ENCODE peak calls at places on chromosomes 2 and 18, in seven cellular contexts. A is mesendoderm, T is mesenchymal stem cell, P is neuronal stem cell, Q is IMR-90, X is H1, I is trophoblast cell. V is an unnamed sample.

GRCh38 chr2:237189799-237190198 is 104.1 kb downstream of the COPS8 start:
- DNase-seq in A (no peak), T (no peak), P (no peak), Q (no peak), X (no peak), I (no peak), V (no peak)

GRCh38 chr2:16094851-16095250 is 154.5 kb downstream of the MYCN start:
- DNase-seq in A (no peak), T (no peak), P (no peak), Q (no peak), X (no peak), I (no peak), V (no peak)

GRCh38 chr2:133862400-133862977 is 294.2 kb upstream of the NCKAP5 start:
- DNase-seq in A (no peak), T (no peak), P (no peak), Q (peak; percentile 67), X (peak; percentile 8), I (no peak), V (no peak)

GRCh38 chr2:189698020-189698887 is 23.8 kb downstream of the ANKAR start:
- DNase-seq in A (peak; percentile 89), T (peak; percentile 59), P (no peak), Q (peak; percentile 48), X (no peak), I (peak; percentile 30), V (peak; percentile 86)

GRCh38 chr2:181947273-181947672 is 38.4 kb upstream of the PPP1R1C start:
- DNase-seq in A (peak; percentile 22), T (no peak), P (no peak), Q (no peak), X (no peak), I (peak; percentile 38), V (no peak)

GRCh38 chr2:116148361-116148760 is 1666.1 kb upstream of the DDX18 start:
- DNase-seq in A (no peak), T (no peak), P (no peak), Q (no peak), X (no peak), I (no peak), V (no peak)

GRCh38 chr2:150588210-150588870 is 100.9 kb upstream of the RND3 start:
- DNase-seq in A (no peak), T (peak; percentile 42), P (no peak), Q (no peak), X (no peak), I (no peak), V (no peak)

GRCh38 chr18:58354051-58354450 is 274.8 kb downstream of the ALPK2 start:
- DNase-seq in A (no peak), T (no peak), P (no peak), Q (no peak), X (no peak), I (peak; percentile 74), V (no peak)

GRCh38 chr2:85802337-85803103 is 48.7 kb downstream of the ATOH8 start:
- DNase-seq in A (no peak), T (peak; percentile 64), P (no peak), Q (peak; percentile 93), X (no peak), I (no peak), V (no peak)

GRCh38 chr2:119548516-119549120 is 4.4 kb downstream of the CFAP221 start:
- DNase-seq in A (no peak), T (no peak), P (no peak), Q (no peak), X (no peak), I (no peak), V (no peak)

GRCh38 chr2:119545754-119546445 is 1.7 kb downstream of the CFAP221 start:
- DNase-seq in A (no peak), T (peak; percentile 27), P (no peak), Q (no peak), X (no peak), I (no peak), V (no peak)

GRCh38 chr2:119546446-119546765 is 2.2 kb downstream of the CFAP221 start:
- DNase-seq in A (peak; percentile 61), T (no peak), P (no peak), Q (no peak), X (no peak), I (no peak), V (no peak)

GRCh38 chr2:119544075-119545031 is at the start of gene CFAP221:
- DNase-seq in A (peak; percentile 89), T (peak; percentile 69), P (peak; percentile 85), Q (peak; percentile 28), X (peak; percentile 93), I (peak; percentile 74), V (peak; percentile 81)

GRCh38 chr2:119545076-119545475 is 827 bp downstream of the CFAP221 start:
- DNase-seq in A (no peak), T (peak; percentile 17), P (no peak), Q (no peak), X (no peak), I (no peak), V (no peak)
- H3K4me2 ChIP-seq in A (peak overlapping the region; percentile 18), T (peak overlapping the region; percentile 93), P (peak overlapping the region; percentile 81), Q (no peak overlapping the region), X (peak overlapping the region; percentile 72), I (peak overlapping the region; percentile 91), V (peak overlapping the region; percentile 54)

GRCh38 chr2:39741871-39742270 is 37.2 kb downstream of the THUMPD2 start:
- DNase-seq in A (no peak), T (no peak), P (no peak), Q (peak; percentile 21), X (no peak), I (no peak), V (no peak)
- H3K18ac ChIP-seq in A (no peak overlapping the region), T (no peak overlapping the region), P (no peak overlapping the region), Q (no peak overlapping the region), X (no peak overlapping the region), I (no peak overlapping the region), V (no peak overlapping the region)

GRCh38 chr2:171995586-171995985 is 4.2 kb upstream of the METAP1D start:
- DNase-seq in A (no peak), T (no peak), P (no peak), Q (peak; percentile 33), X (no peak), I (no peak), V (no peak)

GRCh38 chr2:171999125-171999524 is 628 bp upstream of the METAP1D start:
- DNase-seq in A (no peak), T (no peak), P (no peak), Q (no peak), X (no peak), I (no peak), V (no peak)

GRCh38 chr2:171996021-171996420 is 3.7 kb upstream of the METAP1D start:
- DNase-seq in A (no peak), T (no peak), P (no peak), Q (no peak), X (no peak), I (no peak), V (no peak)

GRCh38 chr2:172000696-172001361 is 1.1 kb downstream of the METAP1D start:
- DNase-seq in A (no peak), T (no peak), P (no peak), Q (no peak), X (no peak), I (no peak), V (no peak)

GRCh38 chr2:171999604-172000469 is at the start of gene METAP1D:
- DNase-seq in A (peak; percentile 95), T (peak; percentile 90), P (peak; percentile 89), Q (peak; percentile 88), X (peak; percentile 94), I (peak; percentile 95), V (peak; percentile 95)
- H3K4me2 ChIP-seq in A (peak within 1 kb of the TSS; percentile 78), T (peak within 1 kb of the TSS; percentile 87), P (peak within 1 kb of the TSS; percentile 91), Q (peak within 1 kb of the TSS; percentile 96), X (peak within 1 kb of the TSS; percentile 96), I (peak within 1 kb of the TSS; percentile 98), V (peak within 1 kb of the TSS; percentile 72)

GRCh38 chr2:70344195-70344594 is 42.3 kb upstream of the FAM136A start:
- DNase-seq in A (no peak), T (no peak), P (no peak), Q (peak; percentile 9), X (no peak), I (no peak), V (no peak)

GRCh38 chr2:70340921-70341765 is 39.3 kb upstream of the FAM136A start:
- DNase-seq in A (peak; percentile 78), T (peak; percentile 43), P (peak; percentile 66), Q (peak; percentile 26), X (peak; percentile 68), I (peak; percentile 23), V (peak; percentile 72)

GRCh38 chr2:70336552-70336951 is 34.7 kb upstream of the FAM136A start:
- DNase-seq in A (no peak), T (no peak), P (no peak), Q (no peak), X (no peak), I (no peak), V (no peak)

DNA sequence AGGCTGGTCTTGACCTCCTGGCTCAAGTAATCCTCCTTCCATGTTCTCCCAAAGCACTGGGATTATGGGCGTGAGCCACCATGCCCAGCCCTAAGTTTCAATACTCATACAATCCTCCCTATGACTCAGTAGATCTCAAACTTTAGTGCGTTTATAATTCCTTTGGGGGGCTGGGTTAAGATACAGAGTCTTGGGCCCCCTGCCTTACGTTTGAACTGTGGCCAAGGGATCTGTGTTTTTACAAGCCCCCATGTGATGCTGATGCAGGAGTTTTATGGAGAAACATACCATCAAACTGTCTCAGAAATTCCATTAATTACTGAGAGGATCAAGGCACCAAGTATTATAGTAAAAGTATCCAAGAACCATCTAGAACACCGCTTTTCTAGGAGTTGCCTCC is 38.2 kb upstream of the FAM136A start:
- DNase-seq in A (no peak), T (no peak), P (no peak), Q (no peak), X (no peak), I (no peak), V (no peak)
- H3K18ac ChIP-seq in A (no peak overlapping the region), T (no peak overlapping the region), P (no peak overlapping the region), Q (no peak overlapping the region), X (no peak overlapping the region), I (no peak overlapping the region), V (no peak overlapping the region)

GRCh38 chr2:241323777-241324176 is 8.1 kb downstream of the SEPTIN2 start:
- DNase-seq in A (no peak), T (no peak), P (no peak), Q (no peak), X (no peak), I (no peak), V (no peak)

GRCh38 chr2:241321911-241322310 is 6.2 kb downstream of the SEPTIN2 start:
- DNase-seq in A (no peak), T (no peak), P (no peak), Q (no peak), X (no peak), I (no peak), V (no peak)

GRCh38 chr2:241321033-241321432 is 5.3 kb downstream of the SEPTIN2 start:
- DNase-seq in A (no peak), T (no peak), P (no peak), Q (no peak), X (no peak), I (no peak), V (no peak)

GRCh38 chr2:241317391-241317790 is 1.7 kb downstream of the SEPTIN2 start:
- DNase-seq in A (no peak), T (no peak), P (no peak), Q (no peak), X (no peak), I (no peak), V (no peak)

DNA sequence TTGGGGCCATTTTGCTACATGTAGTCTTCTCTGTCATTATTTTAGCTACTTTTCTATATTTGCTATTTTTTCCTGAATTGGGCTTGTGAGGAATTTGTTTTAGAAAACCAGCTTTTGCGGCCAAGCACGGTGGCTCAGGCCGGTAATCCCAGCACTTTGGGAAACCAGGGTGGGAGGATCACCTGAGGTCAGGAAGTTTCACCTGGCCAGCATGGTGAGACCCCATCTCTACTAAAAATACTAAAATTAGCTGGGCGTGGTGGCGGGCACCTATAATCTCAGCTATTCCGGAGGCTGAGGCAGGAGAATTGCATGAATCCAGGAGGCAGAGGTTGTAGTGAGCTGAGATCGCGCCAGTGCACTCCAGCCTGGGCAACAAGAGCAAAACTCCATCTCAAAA is 4.7 kb downstream of the SEPTIN2 start:
- DNase-seq in A (no peak), T (no peak), P (no peak), Q (no peak), X (peak; percentile 20), I (no peak), V (no peak)
- H3K4me2 ChIP-seq in A (no peak overlapping the region), T (no peak overlapping the region), P (no peak overlapping the region), Q (no peak overlapping the region), X (no peak overlapping the region), I (no peak overlapping the region), V (no peak overlapping the region)

V was measured in H9.